ENCODE peak calls at places on chromosomes 4 and X, in eight cellular contexts. Q, I, C, P, T, G, Y and O are unnamed samples.

GRCh38 chr4:146916479-146917076 is 29.1 kb downstream of the TTC29 start:
- DNase-seq in P (peak; percentile 62), T (peak; percentile 27), Q (peak; percentile 49), I (peak; percentile 5), Y (peak; percentile 72), G (no peak), C (peak; percentile 41), O (no peak)

GRCh38 chr4:108060164-108060563 is 70.5 kb downstream of the HADH start:
- DNase-seq in G (no peak), I (no peak), Y (peak; percentile 37), T (peak; percentile 18), C (peak; percentile 35), Q (peak; percentile 49), P (peak; percentile 64), O (no peak)

GRCh38 chr4:86848136-86848535 is 1.0 kb downstream of the SLC10A6 start:
- DNase-seq in I (no peak), C (no peak), Y (no peak), P (no peak), T (no peak), G (no peak), Q (no peak), O (no peak)

GRCh38 chr4:53682196-53682595 is 90.9 kb upstream of the LNX1 start:
- DNase-seq in C (no peak), I (no peak), G (no peak), T (no peak), P (no peak), Y (peak; percentile 44), Q (no peak), O (no peak)

GRCh38 chrX:56574861-56575260 is 11.4 kb downstream of the UBQLN2 start:
- DNase-seq in Q (no peak), C (no peak), I (no peak), Y (no peak), T (no peak), G (no peak), P (no peak), O (no peak)

GRCh38 chr4:335515-335914 is 2.1 kb upstream of the ZNF141 start:
- DNase-seq in Y (no peak), T (no peak), Q (no peak), G (no peak), P (no peak), I (no peak), C (no peak), O (no peak)

GRCh38 chrX:130108647-130109428 is 1.5 kb downstream of the ELF4 start:
- DNase-seq in I (peak; percentile 41), T (no peak), G (peak; percentile 69), Q (no peak), C (no peak), P (no peak), Y (no peak), O (no peak)

GRCh38 chr4:145041378-145041777 is 56.6 kb downstream of the ANAPC10 start:
- DNase-seq in P (no peak), C (no peak), T (no peak), I (no peak), Q (no peak), Y (no peak), G (no peak), O (no peak)

GRCh38 chr4:5814421-5814820 is 78.5 kb downstream of the CRMP1 start:
- DNase-seq in Y (no peak), Q (no peak), I (no peak), T (no peak), C (no peak), P (no peak), G (no peak), O (no peak)

GRCh38 chr4:173009129-173009823 is 159.3 kb upstream of the GALNT7 start:
- DNase-seq in T (peak; percentile 79), P (no peak), G (no peak), Y (peak; percentile 36), I (no peak), C (no peak), Q (no peak), O (no peak)

GRCh38 chrX:41086627-41086932 is 1.3 kb downstream of the USP9X start:
- DNase-seq in Q (no peak), I (no peak), Y (no peak), C (no peak), P (no peak), T (no peak), G (no peak), O (no peak)

GRCh38 chr4:151673913-151674520 is 86.8 kb downstream of the GATB start:
- DNase-seq in C (no peak), Q (no peak), P (no peak), I (no peak), T (no peak), Y (no peak), G (no peak), O (no peak)

GRCh38 chrX:40683245-40683644 is 35.9 kb upstream of the CXorf38 start:
- DNase-seq in Q (no peak), G (no peak), Y (no peak), P (no peak), I (no peak), T (no peak), C (no peak), O (no peak)

GRCh38 chr4:57430706-57431105 is 320.5 kb upstream of the IGFBP7 start:
- DNase-seq in G (no peak), T (no peak), Y (no peak), I (no peak), Q (no peak), P (no peak), C (no peak), O (no peak)

GRCh38 chr4:105343523-105343931 is 130.3 kb downstream of the PPA2 start:
- DNase-seq in P (no peak), T (no peak), Y (peak; percentile 3), Q (no peak), G (no peak), C (peak; percentile 1), I (no peak), O (no peak)

GRCh38 chr4:6617246-6617645 is 23.2 kb upstream of the MRFAP1 start:
- DNase-seq in G (no peak), P (no peak), C (no peak), T (no peak), I (no peak), Q (no peak), Y (no peak), O (no peak)

GRCh38 chr4:20264688-20265087 is 13.0 kb downstream of the SLIT2 start:
- DNase-seq in Q (no peak), C (no peak), P (no peak), I (no peak), Y (no peak), T (no peak), G (no peak), O (no peak)

GRCh38 chrX:883588-883987 is 253.0 kb downstream of the SHOX start:
- DNase-seq in G (no peak), P (no peak), T (no peak), C (no peak), I (no peak), Y (no peak), Q (no peak), O (no peak)

GRCh38 chr4:102094474-102094873 is 250.8 kb downstream of the SLC39A8 start:
- DNase-seq in Q (no peak), C (no peak), P (no peak), I (no peak), G (no peak), T (no peak), Y (no peak), O (no peak)

GRCh38 chrX:2325076-2325784 is 175.5 kb downstream of the DHRSX start:
- DNase-seq in C (peak; percentile 76), P (no peak), T (no peak), Y (peak; percentile 59), I (peak; percentile 42), Q (peak; percentile 86), G (peak; percentile 88), O (peak; percentile 80)

GRCh38 chrX:141278306-141278705 is 36.0 kb upstream of the SPANXC start:
- DNase-seq in C (no peak), Q (no peak), P (peak; percentile 53), G (no peak), Y (peak; percentile 35), T (peak; percentile 19), I (no peak), O (no peak)

GRCh38 chr4:86557526-86557925 is 36.6 kb upstream of the PTPN13 start:
- DNase-seq in Y (no peak), Q (no peak), C (no peak), P (no peak), I (no peak), G (no peak), T (no peak), O (no peak)

GRCh38 chr4:86664959-86665358 is 70.8 kb downstream of the PTPN13 start:
- DNase-seq in P (peak; percentile 27), Q (peak; percentile 93), Y (peak; percentile 71), G (no peak), I (no peak), T (no peak), C (peak; percentile 70), O (peak; percentile 62)

GRCh38 chr4:26325191-26325590 is 4.4 kb downstream of the RBPJ start:
- DNase-seq in Q (peak; percentile 47), C (peak; percentile 43), I (peak; percentile 22), P (peak; percentile 70), Y (peak; percentile 60), G (no peak), T (no peak), O (no peak)
- H3K4me3 ChIP-seq in Q (peak overlapping the region; percentile 1), C (no peak overlapping the region), I (no peak overlapping the region), P (peak overlapping the region; percentile 31), Y (no peak overlapping the region), G (no peak overlapping the region), T (no peak overlapping the region), O (no peak overlapping the region)

GRCh38 chr4:55592014-55592413 is at the start of gene PDCL2:
- DNase-seq in I (no peak), Q (no peak), T (peak; percentile 17), P (peak; percentile 72), Y (no peak), G (no peak), C (no peak), O (no peak)
- TF ChIP-seq CTCF in I (no peak), Q (no peak), T (no peak), P (peak; percentile 62), Y (no peak), G (no peak), C (no peak), O (no peak)

DNA sequence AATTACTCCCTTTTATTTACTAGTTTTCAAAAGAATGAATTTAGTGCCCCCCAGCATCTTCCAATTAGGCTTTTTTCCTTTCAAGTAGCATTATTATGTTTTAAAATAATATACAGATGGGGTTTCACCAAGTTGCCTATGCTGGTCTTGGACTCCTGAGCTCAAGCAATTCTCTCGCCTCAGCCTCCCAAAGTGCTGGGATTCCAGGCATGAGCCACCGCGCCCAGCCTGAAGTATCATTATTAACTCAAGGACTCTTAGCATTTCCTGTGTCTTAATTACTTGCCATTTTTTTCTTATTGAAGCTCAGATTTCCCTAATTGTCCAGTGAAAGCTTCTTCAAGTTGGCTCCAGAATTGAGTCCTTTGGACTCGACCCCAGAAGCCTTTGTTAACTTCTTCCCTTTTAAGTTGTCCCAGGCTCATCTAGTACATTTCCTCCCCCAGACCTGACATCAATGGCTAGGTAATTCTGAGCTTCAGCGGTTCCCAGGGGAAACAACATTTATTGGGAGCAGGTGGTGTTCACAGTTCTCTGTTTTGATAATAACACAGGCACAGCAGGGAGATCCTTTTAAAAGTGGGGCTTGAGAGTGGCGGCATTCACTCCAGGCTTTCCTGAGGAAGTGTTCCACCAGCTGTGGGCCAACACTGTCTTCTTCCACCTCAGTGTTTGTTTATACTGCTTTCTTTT is 10.0 kb downstream of the SAT1 start:
- DNase-seq in C (no peak), G (no peak), P (no peak), Q (no peak), I (no peak), Y (no peak), T (no peak), O (no peak)
- H3K4me3 ChIP-seq in C (no peak overlapping the region), G (no peak overlapping the region), P (no peak overlapping the region), Q (no peak overlapping the region), I (no peak overlapping the region), Y (no peak overlapping the region), T (no peak overlapping the region), O (no peak overlapping the region)

GRCh38 chr4:32460972-32461371 is 1740.8 kb downstream of the PCDH7 start:
- DNase-seq in G (no peak), I (no peak), C (no peak), P (no peak), Q (no peak), T (no peak), Y (no peak), O (no peak)

GRCh38 chr4:32462944-32463343 is 1742.8 kb downstream of the PCDH7 start:
- DNase-seq in C (peak; percentile 12), I (no peak), Y (peak; percentile 55), T (peak; percentile 24), P (peak; percentile 69), G (no peak), Q (no peak), O (no peak)
- TF ChIP-seq CTCF in C (peak; percentile 63), I (no peak), Y (peak; percentile 70), T (peak; percentile 74), P (peak; percentile 75), G (no peak), Q (peak; percentile 42), O (peak; percentile 53)